ENCODE peak calls at places on chromosomes 4 and X, in seven cellular contexts. X is IMR-90, G is mesendoderm, C is neuronal stem cell, R is H1, Q is mesenchymal stem cell, H is trophoblast cell. D is an unnamed sample.

GRCh38 chrX:71615056-71615455 is 3.3 kb downstream of the CXCR3 start:
- DNase-seq in X (no peak), G (no peak), C (no peak), R (no peak), Q (no peak), H (no peak), D (no peak)

GRCh38 chr4:176584031-176584430 is 208.7 kb downstream of the VEGFC start:
- DNase-seq in X (peak), G (no peak), C (no peak), R (no peak), Q (peak), H (no peak), D (no peak)

GRCh38 chr4:38667005-38667771 is 3.2 kb downstream of the KLF3 start:
- DNase-seq in X (peak), G (peak), C (peak), R (peak), Q (peak), H (peak), D (peak)

GRCh38 chr4:147340547-147341225 is 140.2 kb upstream of the EDNRA start:
- DNase-seq in X (peak), G (peak), C (no peak), R (no peak), Q (peak), H (no peak), D (no peak)

GRCh38 chr4:176187610-176188009 is 7.8 kb downstream of the SPATA4 start:
- DNase-seq in X (peak), G (no peak), C (no peak), R (no peak), Q (peak), H (no peak), D (no peak)

GRCh38 chr4:138562544-138562961 is 320.4 kb upstream of the SLC7A11 start:
- DNase-seq in X (peak), G (no peak), C (no peak), R (no peak), Q (peak), H (no peak), D (no peak)

GRCh38 chr4:185752881-185753280 is 59.1 kb downstream of the SORBS2 start:
- DNase-seq in X (no peak), G (no peak), C (no peak), R (no peak), Q (no peak), H (no peak), D (no peak)

GRCh38 chrX:54921427-54922021 is 900 bp downstream of the TRO start:
- DNase-seq in X (peak), G (peak), C (peak), R (peak), Q (peak), H (no peak), D (peak)

GRCh38 chrX:119008122-119008744 is 33.8 kb downstream of the LONRF3 start:
- DNase-seq in X (peak), G (peak), C (peak), R (peak), Q (peak), H (peak), D (no peak)

GRCh38 chr4:153651961-153652784 is 31.9 kb upstream of the TLR2 start:
- DNase-seq in X (no peak), G (no peak), C (no peak), R (no peak), Q (no peak), H (peak), D (no peak)

GRCh38 chr4:1041936-1042330 is 30.5 kb downstream of the FGFRL1 start:
- DNase-seq in X (no peak), G (no peak), C (no peak), R (no peak), Q (no peak), H (no peak), D (no peak)

GRCh38 chr4:74504212-74504611 is 59.3 kb downstream of the AREG start:
- DNase-seq in X (peak), G (no peak), C (no peak), R (no peak), Q (peak), H (no peak), D (no peak)

GRCh38 chr4:168119870-168120269 is 27.5 kb downstream of the ANXA10 start:
- DNase-seq in X (no peak), G (no peak), C (no peak), R (no peak), Q (no peak), H (no peak), D (no peak)

GRCh38 chr4:8319731-8320385 is 50.3 kb downstream of the HTRA3 start:
- DNase-seq in X (no peak), G (no peak), C (no peak), R (peak), Q (no peak), H (no peak), D (no peak)

GRCh38 chrX:71974916-71975315 is 64.3 kb downstream of the NHSL2 start:
- DNase-seq in X (no peak), G (no peak), C (no peak), R (no peak), Q (no peak), H (no peak), D (no peak)

GRCh38 chr4:5037553-5038551 is 13.4 kb upstream of the STK32B start:
- DNase-seq in X (peak), G (peak), C (no peak), R (no peak), Q (peak), H (peak), D (no peak)

GRCh38 chrX:28752330-28752729 is 165.1 kb downstream of the IL1RAPL1 start:
- DNase-seq in X (no peak), G (no peak), C (no peak), R (no peak), Q (no peak), H (no peak), D (no peak)

GRCh38 chr4:153215976-153216375 is 11.7 kb downstream of the TRIM2 start:
- DNase-seq in X (no peak), G (no peak), C (no peak), R (no peak), Q (no peak), H (no peak), D (no peak)

GRCh38 chr4:3335385-3335784 is 42.6 kb downstream of the RGS12 start:
- DNase-seq in X (no peak), G (no peak), C (no peak), R (no peak), Q (no peak), H (no peak), D (no peak)

GRCh38 chr4:53313510-53313909 is 52.4 kb downstream of the SCFD2 start:
- DNase-seq in X (peak), G (peak), C (peak), R (no peak), Q (peak), H (no peak), D (peak)

GRCh38 chr4:113049421-113050355 is at the start of gene ANK2:
- DNase-seq in X (no peak), G (peak), C (peak), R (peak), Q (no peak), H (no peak), D (peak)

GRCh38 chr4:47312170-47312569 is 151.3 kb downstream of the COMMD8 start:
- DNase-seq in X (no peak), G (no peak), C (no peak), R (no peak), Q (no peak), H (no peak), D (no peak)

GRCh38 chrX:9851890-9852289 is 65.7 kb downstream of the SHROOM2 start:
- DNase-seq in X (no peak), G (peak), C (no peak), R (no peak), Q (no peak), H (no peak), D (no peak)

GRCh38 chr4:185221912-185222311 is 12.5 kb downstream of the SNX25 start:
- DNase-seq in X (no peak), G (no peak), C (no peak), R (no peak), Q (no peak), H (no peak), D (no peak)

GRCh38 chr4:175745340-175745739 is 66.7 kb downstream of the GPM6A start:
- DNase-seq in X (no peak), G (no peak), C (no peak), R (no peak), Q (no peak), H (no peak), D (no peak)

GRCh38 chrX:46903458-46904242 is 8.6 kb upstream of the JADE3 start:
- DNase-seq in X (peak), G (peak), C (peak), R (peak), Q (peak), H (peak), D (peak)

GRCh38 chr4:149031399-149031798 is 589.2 kb upstream of the NR3C2 start:
- DNase-seq in X (peak), G (peak), C (no peak), R (no peak), Q (no peak), H (no peak), D (no peak)

GRCh38 chr4:184748251-184748652 is 14.4 kb upstream of the CENPU start:
- DNase-seq in X (no peak), G (no peak), C (no peak), R (no peak), Q (no peak), H (peak), D (no peak)

GRCh38 chr4:177302371-177303100 is 7.1 kb upstream of the NEIL3 start:
- DNase-seq in X (peak), G (no peak), C (no peak), R (no peak), Q (no peak), H (no peak), D (no peak)

GRCh38 chrX:1170243-1170642 is 42.2 kb downstream of the CRLF2 start:
- DNase-seq in X (no peak), G (no peak), C (no peak), R (peak), Q (no peak), H (peak), D (no peak)

GRCh38 chr4:39528056-39528465 is 822 bp upstream of the UGDH start:
- DNase-seq in X (peak), G (no peak), C (no peak), R (no peak), Q (peak), H (no peak), D (no peak)

GRCh38 chr4:3531887-3532713 is at the start of gene LRPAP1:
- DNase-seq in X (peak), G (peak), C (peak), R (peak), Q (peak), H (peak), D (peak)

GRCh38 chr4:118338981-118339765 is 13.6 kb downstream of the PRSS12 start:
- DNase-seq in X (peak), G (no peak), C (no peak), R (no peak), Q (no peak), H (no peak), D (no peak)

GRCh38 chr4:119939066-119939995 is 127.3 kb downstream of the MAD2L1 start:
- DNase-seq in X (peak), G (no peak), C (no peak), R (no peak), Q (no peak), H (no peak), D (no peak)

GRCh38 chrX:126733874-126734273 is 85.7 kb upstream of the PRR32 start:
- DNase-seq in X (no peak), G (no peak), C (no peak), R (no peak), Q (no peak), H (no peak), D (no peak)
- H2BK120ac ChIP-seq in X (no peak), G (no peak), C (no peak), R (no peak), Q (no peak), H (no peak), D (no peak)

GRCh38 chr4:76301775-76302162 is 4.8 kb upstream of the STBD1 start:
- DNase-seq in X (no peak), G (no peak), C (no peak), R (no peak), Q (peak), H (no peak), D (no peak)

GRCh38 chr4:76296421-76296820 is 10.1 kb upstream of the STBD1 start:
- DNase-seq in X (no peak), G (no peak), C (no peak), R (no peak), Q (no peak), H (no peak), D (no peak)

GRCh38 chr4:76301068-76301774 is 5.3 kb upstream of the STBD1 start:
- DNase-seq in X (peak), G (peak), C (no peak), R (no peak), Q (peak), H (no peak), D (no peak)

GRCh38 chr4:76300012-76300411 is 6.5 kb upstream of the STBD1 start:
- DNase-seq in X (no peak), G (no peak), C (no peak), R (no peak), Q (no peak), H (no peak), D (no peak)

GRCh38 chr4:76298227-76298626 is 8.3 kb upstream of the STBD1 start:
- DNase-seq in X (no peak), G (no peak), C (no peak), R (no peak), Q (no peak), H (no peak), D (no peak)
- H3K23ac ChIP-seq in X (no peak), G (no peak), C (no peak), R (no peak), Q (no peak), H (no peak), D (no peak)

GRCh38 chr4:78362310-78362709 is 189.3 kb upstream of the ANXA3 start:
- DNase-seq in X (no peak), G (peak), C (no peak), R (peak), Q (no peak), H (no peak), D (peak)

GRCh38 chr4:78363031-78363430 is 188.5 kb upstream of the ANXA3 start:
- DNase-seq in X (no peak), G (peak), C (no peak), R (no peak), Q (no peak), H (no peak), D (no peak)

GRCh38 chr4:78361621-78362120 is 189.9 kb upstream of the ANXA3 start:
- DNase-seq in X (no peak), G (no peak), C (no peak), R (no peak), Q (no peak), H (no peak), D (no peak)

GRCh38 chr4:78357122-78357521 is 194.4 kb upstream of the ANXA3 start:
- DNase-seq in X (no peak), G (no peak), C (no peak), R (no peak), Q (no peak), H (no peak), D (no peak)

GRCh38 chr4:78360466-78360865 is 191.1 kb upstream of the ANXA3 start:
- DNase-seq in X (no peak), G (peak), C (no peak), R (no peak), Q (no peak), H (no peak), D (no peak)
- H2BK120ac ChIP-seq in X (no peak), G (no peak), C (no peak), R (no peak), Q (no peak), H (no peak), D (no peak)

DNA sequence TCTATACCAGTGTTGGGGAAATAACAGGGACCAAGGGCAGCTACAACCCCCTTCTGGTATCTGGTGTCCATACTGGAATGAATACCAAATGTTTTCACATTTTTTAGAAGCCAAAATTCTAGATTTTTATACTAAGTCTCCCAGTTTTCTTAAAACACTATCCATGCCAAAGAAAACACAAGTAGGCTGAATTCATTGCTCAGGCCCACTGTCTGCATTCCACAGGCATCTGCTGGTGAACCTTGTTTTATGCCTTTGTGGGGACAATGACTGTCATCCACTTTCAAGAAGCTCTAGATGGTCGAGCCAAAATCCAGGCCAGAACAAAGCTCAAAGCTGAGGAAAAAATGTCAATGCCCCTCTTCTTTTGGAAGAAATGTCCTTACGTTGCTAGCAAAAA is 213.4 kb upstream of the RASGEF1B start:
- DNase-seq in X (no peak), G (no peak), C (no peak), R (no peak), Q (no peak), H (no peak), D (no peak)
- H3K23ac ChIP-seq in X (no peak), G (no peak), C (no peak), R (no peak), Q (no peak), H (no peak), D (no peak)